ENCODE peak calls at places on chromosomes 7 and 10, in five cellular contexts. One of them, this sample, is unnamed.

GRCh38 chr7:90839892-90840291 is 243.8 kb downstream of the CDK14 start:
- DNase-seq in cardiac muscle cell: no peak
- DNase-seq in effector CD4-positive, alpha-beta T cell: no peak
- DNase-seq in NCI-H446: no peak
- DNase-seq in epithelial cell of esophagus: no peak
- DNase-seq in this sample: no peak

GRCh38 chr10:47269294-47269693 is 30.7 kb upstream of the GDF10 start:
- DNase-seq in cardiac muscle cell: peak; percentile 13
- DNase-seq in epithelial cell of esophagus: no peak
- DNase-seq in effector CD4-positive, alpha-beta T cell: no peak
- DNase-seq in NCI-H446: no peak
- DNase-seq in this sample: no peak

GRCh38 chr7:74083117-74083876 is at the start of gene LIMK1:
- DNase-seq in epithelial cell of esophagus: peak; percentile 78
- DNase-seq in cardiac muscle cell: peak; percentile 87
- DNase-seq in NCI-H446: peak; percentile 46
- DNase-seq in effector CD4-positive, alpha-beta T cell: peak; percentile 75
- DNase-seq in this sample: no peak

GRCh38 chr10:36493511-36493880 is 631.9 kb upstream of the ANKRD30A start:
- DNase-seq in epithelial cell of esophagus: peak; percentile 54
- DNase-seq in effector CD4-positive, alpha-beta T cell: no peak
- DNase-seq in cardiac muscle cell: no peak
- DNase-seq in NCI-H446: no peak
- DNase-seq in this sample: no peak

GRCh38 chr10:19488592-19489280 is 327.5 kb upstream of the PLXDC2 start:
- DNase-seq in effector CD4-positive, alpha-beta T cell: no peak
- DNase-seq in cardiac muscle cell: peak; percentile 65
- DNase-seq in epithelial cell of esophagus: peak; percentile 4
- DNase-seq in NCI-H446: no peak
- DNase-seq in this sample: no peak

GRCh38 chr7:137728426-137728825 is 118.3 kb downstream of the DGKI start:
- DNase-seq in NCI-H446: no peak
- DNase-seq in cardiac muscle cell: no peak
- DNase-seq in effector CD4-positive, alpha-beta T cell: no peak
- DNase-seq in epithelial cell of esophagus: no peak
- DNase-seq in this sample: no peak

GRCh38 chr7:30406664-30407425 is 71.7 kb downstream of the NOD1 start:
- DNase-seq in effector CD4-positive, alpha-beta T cell: no peak
- DNase-seq in cardiac muscle cell: no peak
- DNase-seq in epithelial cell of esophagus: peak; percentile 100
- DNase-seq in NCI-H446: no peak
- DNase-seq in this sample: no peak

GRCh38 chr7:75688200-75689136 is 50.3 kb downstream of the HIP1 start:
- DNase-seq in effector CD4-positive, alpha-beta T cell: no peak
- DNase-seq in cardiac muscle cell: no peak
- DNase-seq in NCI-H446: no peak
- DNase-seq in epithelial cell of esophagus: no peak
- DNase-seq in this sample: no peak

GRCh38 chr7:1809601-1810258 is 139.7 kb downstream of the ELFN1 start:
- DNase-seq in NCI-H446: no peak
- DNase-seq in effector CD4-positive, alpha-beta T cell: no peak
- DNase-seq in epithelial cell of esophagus: no peak
- DNase-seq in cardiac muscle cell: no peak
- DNase-seq in this sample: no peak

GRCh38 chr7:82234457-82235049 is 209.0 kb downstream of the CACNA2D1 start:
- DNase-seq in epithelial cell of esophagus: peak; percentile 50
- DNase-seq in effector CD4-positive, alpha-beta T cell: no peak
- DNase-seq in cardiac muscle cell: peak; percentile 65
- DNase-seq in NCI-H446: peak; percentile 50
- DNase-seq in this sample: no peak

GRCh38 chr10:129963831-129964501 is at the start of gene EBF3:
- DNase-seq in cardiac muscle cell: peak; percentile 94
- DNase-seq in effector CD4-positive, alpha-beta T cell: peak; percentile 22
- DNase-seq in epithelial cell of esophagus: peak; percentile 44
- DNase-seq in NCI-H446: peak; percentile 53
- DNase-seq in this sample: no peak

GRCh38 chr10:116247701-116248100 is 25.3 kb downstream of the GFRA1 start:
- DNase-seq in cardiac muscle cell: no peak
- DNase-seq in effector CD4-positive, alpha-beta T cell: no peak
- DNase-seq in NCI-H446: no peak
- DNase-seq in epithelial cell of esophagus: no peak
- DNase-seq in this sample: no peak

GRCh38 chr7:115782716-115783460 is 247.7 kb downstream of the TFEC start:
- DNase-seq in NCI-H446: peak; percentile 77
- DNase-seq in effector CD4-positive, alpha-beta T cell: no peak
- DNase-seq in epithelial cell of esophagus: no peak
- DNase-seq in cardiac muscle cell: peak; percentile 0
- DNase-seq in this sample: no peak

GRCh38 chr7:38542156-38542555 is 89.0 kb downstream of the AMPH start:
- DNase-seq in NCI-H446: no peak
- DNase-seq in effector CD4-positive, alpha-beta T cell: no peak
- DNase-seq in cardiac muscle cell: no peak
- DNase-seq in epithelial cell of esophagus: no peak
- DNase-seq in this sample: peak; percentile 39

GRCh38 chr7:157140118-157140905 is 1.6 kb downstream of the UBE3C start:
- DNase-seq in epithelial cell of esophagus: no peak
- DNase-seq in effector CD4-positive, alpha-beta T cell: no peak
- DNase-seq in cardiac muscle cell: no peak
- DNase-seq in NCI-H446: no peak
- DNase-seq in this sample: no peak

GRCh38 chr7:72411419-72411818 is 719 bp downstream of the CALN1 start:
- DNase-seq in NCI-H446: no peak
- DNase-seq in effector CD4-positive, alpha-beta T cell: no peak
- DNase-seq in cardiac muscle cell: no peak
- DNase-seq in epithelial cell of esophagus: no peak
- DNase-seq in this sample: no peak

GRCh38 chr10:13306103-13306502 is 6.2 kb upstream of the PHYH start:
- DNase-seq in epithelial cell of esophagus: no peak
- DNase-seq in NCI-H446: no peak
- DNase-seq in effector CD4-positive, alpha-beta T cell: no peak
- DNase-seq in cardiac muscle cell: no peak
- DNase-seq in this sample: no peak

GRCh38 chr7:957418-958220 is 3.1 kb upstream of the ADAP1 start:
- DNase-seq in effector CD4-positive, alpha-beta T cell: no peak
- DNase-seq in epithelial cell of esophagus: no peak
- DNase-seq in cardiac muscle cell: peak; percentile 34
- DNase-seq in NCI-H446: no peak
- DNase-seq in this sample: no peak

GRCh38 chr7:127943541-127944521 is 87.4 kb downstream of the LRRC4 start:
- DNase-seq in epithelial cell of esophagus: no peak
- DNase-seq in NCI-H446: peak; percentile 64
- DNase-seq in cardiac muscle cell: peak; percentile 85
- DNase-seq in effector CD4-positive, alpha-beta T cell: no peak
- DNase-seq in this sample: no peak

GRCh38 chr10:70705121-70705861 is 33.0 kb downstream of the ADAMTS14 start:
- DNase-seq in epithelial cell of esophagus: no peak
- DNase-seq in NCI-H446: no peak
- DNase-seq in effector CD4-positive, alpha-beta T cell: no peak
- DNase-seq in cardiac muscle cell: no peak
- DNase-seq in this sample: no peak

GRCh38 chr10:73406863-73407262 is 7.0 kb downstream of the ANXA7 start:
- DNase-seq in epithelial cell of esophagus: no peak
- DNase-seq in cardiac muscle cell: peak; percentile 23
- DNase-seq in effector CD4-positive, alpha-beta T cell: no peak
- DNase-seq in NCI-H446: no peak
- DNase-seq in this sample: no peak

GRCh38 chr7:106982415-106982814 is 62.1 kb upstream of the PRKAR2B start:
- DNase-seq in effector CD4-positive, alpha-beta T cell: no peak
- DNase-seq in cardiac muscle cell: no peak
- DNase-seq in epithelial cell of esophagus: no peak
- DNase-seq in NCI-H446: peak; percentile 18
- DNase-seq in this sample: no peak

GRCh38 chr7:139683137-139683871 is 94.5 kb downstream of the HIPK2 start:
- DNase-seq in epithelial cell of esophagus: peak; percentile 19
- DNase-seq in cardiac muscle cell: peak; percentile 68
- DNase-seq in NCI-H446: no peak
- DNase-seq in effector CD4-positive, alpha-beta T cell: no peak
- DNase-seq in this sample: no peak

GRCh38 chr7:37052673-37053072 is 328.4 kb upstream of the AOAH start:
- DNase-seq in effector CD4-positive, alpha-beta T cell: no peak
- DNase-seq in cardiac muscle cell: peak; percentile 68
- DNase-seq in NCI-H446: no peak
- DNase-seq in epithelial cell of esophagus: peak; percentile 70
- DNase-seq in this sample: no peak

GRCh38 chr10:91378061-91378460 is 32.1 kb upstream of the HECTD2 start:
- DNase-seq in NCI-H446: no peak
- DNase-seq in effector CD4-positive, alpha-beta T cell: no peak
- DNase-seq in cardiac muscle cell: peak; percentile 67
- DNase-seq in epithelial cell of esophagus: peak; percentile 9
- DNase-seq in this sample: no peak

GRCh38 chr7:31603076-31603475 is 83.9 kb upstream of the PPP1R17 start:
- DNase-seq in NCI-H446: peak; percentile 88
- DNase-seq in effector CD4-positive, alpha-beta T cell: no peak
- DNase-seq in cardiac muscle cell: no peak
- DNase-seq in epithelial cell of esophagus: peak; percentile 33
- DNase-seq in this sample: no peak

GRCh38 chr10:86753056-86753455 is 3.4 kb upstream of the BMPR1A start:
- DNase-seq in effector CD4-positive, alpha-beta T cell: no peak
- DNase-seq in epithelial cell of esophagus: no peak
- DNase-seq in cardiac muscle cell: no peak
- DNase-seq in NCI-H446: no peak
- DNase-seq in this sample: no peak

GRCh38 chr7:119065966-119066365 is 841.5 kb downstream of the ANKRD7 start:
- DNase-seq in NCI-H446: no peak
- DNase-seq in cardiac muscle cell: no peak
- DNase-seq in effector CD4-positive, alpha-beta T cell: no peak
- DNase-seq in epithelial cell of esophagus: no peak
- DNase-seq in this sample: no peak

GRCh38 chr7:141754939-141755338 is 9.0 kb upstream of the TAS2R3 start:
- DNase-seq in cardiac muscle cell: peak; percentile 28
- DNase-seq in epithelial cell of esophagus: peak; percentile 50
- DNase-seq in NCI-H446: peak; percentile 3
- DNase-seq in effector CD4-positive, alpha-beta T cell: no peak
- DNase-seq in this sample: no peak

GRCh38 chr7:18357691-18358090 is 137.9 kb upstream of the HDAC9 start:
- DNase-seq in epithelial cell of esophagus: peak; percentile 29
- DNase-seq in effector CD4-positive, alpha-beta T cell: no peak
- DNase-seq in NCI-H446: no peak
- DNase-seq in cardiac muscle cell: peak; percentile 6
- DNase-seq in this sample: no peak

GRCh38 chr10:129728905-129729540 is 235.1 kb downstream of the EBF3 start:
- DNase-seq in effector CD4-positive, alpha-beta T cell: no peak
- DNase-seq in NCI-H446: no peak
- DNase-seq in cardiac muscle cell: no peak
- DNase-seq in epithelial cell of esophagus: no peak
- DNase-seq in this sample: no peak

GRCh38 chr7:7920481-7920880 is 48.1 kb upstream of the GLCCI1 start:
- DNase-seq in NCI-H446: no peak
- DNase-seq in effector CD4-positive, alpha-beta T cell: no peak
- DNase-seq in epithelial cell of esophagus: peak; percentile 24
- DNase-seq in cardiac muscle cell: no peak
- DNase-seq in this sample: no peak

GRCh38 chr7:111771638-111772037 is 209.3 kb upstream of the IMMP2L start:
- DNase-seq in cardiac muscle cell: no peak
- DNase-seq in epithelial cell of esophagus: no peak
- DNase-seq in effector CD4-positive, alpha-beta T cell: no peak
- DNase-seq in NCI-H446: no peak
- DNase-seq in this sample: no peak

GRCh38 chr7:133513608-133514007 is 260.7 kb downstream of the EXOC4 start:
- DNase-seq in epithelial cell of esophagus: peak; percentile 51
- DNase-seq in NCI-H446: no peak
- DNase-seq in cardiac muscle cell: peak; percentile 23
- DNase-seq in effector CD4-positive, alpha-beta T cell: no peak
- DNase-seq in this sample: peak; percentile 15

GRCh38 chr7:14598978-14599377 is 303.6 kb downstream of the DGKB start:
- DNase-seq in cardiac muscle cell: peak; percentile 3
- DNase-seq in epithelial cell of esophagus: peak; percentile 53
- DNase-seq in effector CD4-positive, alpha-beta T cell: no peak
- DNase-seq in NCI-H446: no peak
- DNase-seq in this sample: no peak

This sample was measured in BJ.